ENCODE peak calls at places on chromosomes 13 and 19, in seven cellular contexts. E, I, G, Z, L, J and F are unnamed samples.

GRCh38 chr13:30504081-30504480 is 38.3 kb upstream of the HMGB1 start:
- DNase-seq in E (peak; percentile 58), I (no peak), G (peak; percentile 16), Z (no peak), L (no peak), J (no peak), F (peak; percentile 31)

GRCh38 chr13:105033999-105034398 is 1501.5 kb downstream of the EFNB2 start:
- DNase-seq in E (no peak), I (no peak), G (no peak), Z (no peak), L (no peak), J (no peak), F (no peak)

GRCh38 chr19:43759515-43759914 is 4.8 kb upstream of the SMG9 start:
- DNase-seq in E (no peak), I (no peak), G (no peak), Z (peak; percentile 23), L (peak; percentile 82), J (peak; percentile 90), F (peak; percentile 55)

GRCh38 chr13:113489171-113489548 is 1.4 kb downstream of the DCUN1D2 start:
- DNase-seq in E (no peak), I (no peak), G (no peak), Z (peak; percentile 16), L (no peak), J (no peak), F (no peak)

GRCh38 chr19:18846862-18847515 is 15.2 kb downstream of the UPF1 start:
- DNase-seq in E (peak; percentile 69), I (peak; percentile 86), G (no peak), Z (peak; percentile 54), L (peak; percentile 62), J (no peak), F (peak; percentile 69)

GRCh38 chr13:94056362-94056990 is 423.0 kb downstream of the DCT start:
- DNase-seq in E (no peak), I (no peak), G (no peak), Z (no peak), L (no peak), J (no peak), F (peak; percentile 16)

GRCh38 chr13:96540656-96541055 is 450.7 kb downstream of the HS6ST3 start:
- DNase-seq in E (no peak), I (no peak), G (no peak), Z (no peak), L (no peak), J (no peak), F (no peak)

GRCh38 chr13:97112451-97113152 is 109.5 kb upstream of the MBNL2 start:
- DNase-seq in E (no peak), I (no peak), G (no peak), Z (no peak), L (no peak), J (no peak), F (peak; percentile 37)

GRCh38 chr19:5536337-5536894 is 31.3 kb downstream of the TINCR start:
- DNase-seq in E (no peak), I (peak; percentile 91), G (no peak), Z (no peak), L (peak; percentile 23), J (peak; percentile 51), F (peak; percentile 33)

DNA sequence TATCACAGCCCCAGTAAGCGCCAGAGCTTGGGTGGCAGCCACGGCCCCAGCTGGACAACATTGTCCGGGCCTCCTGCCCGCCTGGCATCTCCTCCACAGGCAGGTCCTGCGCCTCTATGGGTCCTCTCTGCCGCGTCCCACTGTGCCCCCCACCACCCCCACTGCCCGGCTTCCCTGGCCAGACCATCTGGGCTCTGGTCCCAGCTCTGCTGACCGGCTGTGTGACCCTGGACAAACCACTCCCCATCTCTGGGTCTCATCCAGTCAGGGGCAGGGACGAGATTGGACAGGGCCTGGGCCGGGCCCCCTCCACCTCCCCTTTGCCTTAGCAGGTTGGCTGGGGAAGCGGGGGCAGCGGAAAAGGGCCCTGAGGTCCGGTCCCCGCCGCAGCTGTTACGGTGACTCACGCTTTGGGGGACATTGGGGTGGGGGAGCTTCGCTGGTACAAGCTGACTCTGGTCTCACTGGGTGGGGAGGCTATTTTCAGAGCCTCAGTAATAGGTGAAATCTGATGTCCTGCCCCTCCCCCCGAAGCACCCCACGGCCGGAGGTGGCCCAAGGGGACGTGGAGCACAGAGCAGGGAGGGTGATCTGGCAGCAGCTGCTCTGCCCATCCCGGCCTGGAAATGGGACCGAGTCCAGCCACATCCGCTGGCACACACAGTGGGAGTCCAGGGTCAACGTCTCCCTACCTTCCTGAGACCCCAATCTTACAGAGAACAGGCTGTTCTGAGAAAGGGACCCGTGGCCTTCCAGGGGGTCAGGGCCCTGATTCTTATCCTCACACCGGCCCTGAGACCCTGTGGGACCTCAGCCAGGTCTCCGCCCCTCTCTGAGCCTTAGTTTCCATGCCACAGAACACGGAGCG is 9.1 kb downstream of the NFIC start:
- DNase-seq in E (peak; percentile 79), I (no peak), G (no peak), Z (no peak), L (no peak), J (no peak), F (peak; percentile 70)
- TF ChIP-seq CEBPB in E (no peak), I (no peak), G (no peak), Z (no peak), L (no peak), J (no peak), F (no peak)

DNA sequence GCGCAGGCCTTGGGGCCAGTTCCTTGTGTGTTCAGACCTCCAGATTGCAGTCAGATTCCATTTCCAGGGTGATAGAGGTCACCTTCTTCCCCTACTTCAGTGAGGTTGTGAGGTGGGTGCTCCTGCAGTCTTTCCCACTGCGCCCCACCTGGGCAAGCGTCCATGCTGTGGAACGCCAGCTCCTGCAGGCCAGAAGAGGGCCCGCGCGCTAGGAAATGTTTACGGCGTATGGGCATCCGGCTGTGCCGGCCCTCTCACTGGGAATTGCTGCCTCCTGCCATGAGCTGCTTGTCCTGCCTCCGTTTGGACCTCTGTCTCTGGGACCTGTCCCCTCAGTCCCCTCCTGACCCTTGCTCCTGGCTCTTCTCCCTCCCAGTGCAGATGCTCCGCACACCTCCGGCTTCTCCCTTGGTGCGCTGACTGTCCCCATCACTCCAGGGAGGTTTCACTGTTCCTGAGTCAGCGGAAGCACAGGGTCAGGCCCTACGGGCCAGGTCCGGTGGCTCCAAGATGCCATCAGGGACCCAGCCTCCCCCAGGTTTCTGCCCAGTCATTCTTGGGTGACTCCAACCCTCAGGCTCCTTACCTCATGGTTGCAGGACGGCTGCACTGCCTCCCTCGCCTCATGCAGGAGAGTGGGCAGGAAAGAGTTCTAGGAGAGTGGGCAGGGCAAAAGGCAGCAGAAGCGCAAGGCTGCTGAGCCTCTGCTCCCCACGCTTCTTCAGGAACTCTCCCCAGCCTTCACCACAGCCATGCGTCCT is 56.6 kb downstream of the SMARCA4 start:
- DNase-seq in E (no peak), I (no peak), G (no peak), Z (no peak), L (no peak), J (no peak), F (no peak)
- TF ChIP-seq RAD21 in E (no peak), I (no peak), G (no peak), Z (no peak), L (no peak), J (no peak), F (no peak)

GRCh38 chr13:56659041-56659471 is 481.7 kb upstream of the PRR20A start:
- DNase-seq in E (no peak), I (no peak), G (no peak), Z (no peak), L (no peak), J (no peak), F (no peak)
- TF ChIP-seq CEBPB in E (no peak), I (no peak), G (no peak), Z (no peak), L (no peak), J (no peak), F (no peak)

DNA sequence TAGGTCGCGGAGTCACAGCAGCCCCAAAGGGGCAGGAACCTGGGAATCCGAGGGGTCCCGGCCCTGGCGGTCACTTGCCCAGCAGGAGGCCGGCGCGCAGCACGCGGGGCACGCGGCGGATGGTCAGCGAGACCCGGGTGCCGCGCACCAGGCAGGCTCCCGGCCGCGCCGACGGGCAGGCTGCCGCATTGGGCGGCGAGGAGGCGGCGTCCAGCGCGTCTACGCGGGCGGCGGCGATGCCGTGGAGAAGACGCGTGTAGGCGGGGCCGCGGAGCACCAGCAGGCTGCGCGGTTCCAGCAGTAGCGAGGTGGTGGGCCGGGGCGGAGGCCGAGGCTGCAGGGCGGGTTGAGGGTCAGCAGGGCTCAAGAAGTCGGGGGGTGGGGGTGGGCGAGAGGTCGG is 607 bp upstream of the SYNE4 start:
- DNase-seq in E (no peak), I (peak; percentile 82), G (no peak), Z (no peak), L (peak; percentile 58), J (no peak), F (peak; percentile 48)
- TF ChIP-seq RAD21 in E (no peak), I (no peak), G (no peak), Z (no peak), L (no peak), J (no peak), F (no peak)

GRCh38 chr13:79658333-79658975 is 177.5 kb downstream of the NDFIP2 start:
- DNase-seq in E (no peak), I (no peak), G (no peak), Z (no peak), L (no peak), J (no peak), F (no peak)

GRCh38 chr13:79662882-79663281 is 181.9 kb downstream of the NDFIP2 start:
- DNase-seq in E (no peak), I (no peak), G (no peak), Z (no peak), L (peak; percentile 12), J (no peak), F (no peak)

GRCh38 chr13:79660361-79660760 is 179.4 kb downstream of the NDFIP2 start:
- DNase-seq in E (no peak), I (no peak), G (peak; percentile 7), Z (no peak), L (no peak), J (no peak), F (no peak)

GRCh38 chr13:79655509-79655908 is 174.6 kb downstream of the NDFIP2 start:
- DNase-seq in E (no peak), I (no peak), G (no peak), Z (no peak), L (no peak), J (no peak), F (no peak)

GRCh38 chr13:79659161-79659560 is 178.2 kb downstream of the NDFIP2 start:
- DNase-seq in E (no peak), I (no peak), G (no peak), Z (no peak), L (no peak), J (no peak), F (no peak)
- TF ChIP-seq CEBPB in E (no peak), I (no peak), G (no peak), Z (no peak), L (no peak), J (no peak), F (no peak)

GRCh38 chr13:76519685-76520084 is 366.5 kb downstream of the KCTD12 start:
- DNase-seq in E (no peak), I (no peak), G (no peak), Z (no peak), L (no peak), J (no peak), F (no peak)

GRCh38 chr13:76527041-76527440 is 359.2 kb downstream of the KCTD12 start:
- DNase-seq in E (no peak), I (no peak), G (no peak), Z (no peak), L (no peak), J (no peak), F (peak; percentile 0)

GRCh38 chr13:76523740-76524382 is 362.3 kb downstream of the KCTD12 start:
- DNase-seq in E (no peak), I (no peak), G (no peak), Z (no peak), L (no peak), J (no peak), F (no peak)

GRCh38 chr13:76522083-76522755 is 364.0 kb downstream of the KCTD12 start:
- DNase-seq in E (no peak), I (no peak), G (no peak), Z (no peak), L (no peak), J (no peak), F (peak; percentile 37)
- TF ChIP-seq RAD21 in E (no peak), I (no peak), G (no peak), Z (no peak), L (no peak), J (no peak), F (no peak)